ENCODE peak calls at places on chromosomes 2 and 18, in five cellular contexts. C is heart left ventricle, G is OCI-LY7, X is esophagus squamous epithelium, Y is SK-N-SH. M is an unnamed sample.

GRCh38 chr2:176508984-176509383 is 239.7 kb downstream of the MTX2 start:
- DNase-seq in C (no peak), Y (no peak), G (no peak), X (no peak), M (no peak)

GRCh38 chr2:105950521-105951389 is 206.0 kb downstream of the NCK2 start:
- DNase-seq in C (no peak), Y (no peak), X (no peak), G (no peak), M (no peak)

GRCh38 chr2:82913566-82913965 is 1545.5 kb downstream of the SUCLG1 start:
- DNase-seq in Y (no peak), X (no peak), C (no peak), G (no peak), M (no peak)

GRCh38 chr2:131413148-131413747 is 49.3 kb upstream of the RAB6D start:
- DNase-seq in C (no peak), X (no peak), G (peak; percentile 74), Y (peak; percentile 47), M (no peak)

GRCh38 chr2:168278424-168278888 is 31.1 kb upstream of the STK39 start:
- DNase-seq in G (no peak), Y (no peak), C (no peak), X (no peak), M (no peak)

GRCh38 chr2:157785200-157785599 is 90.9 kb downstream of the ACVR1 start:
- DNase-seq in X (no peak), C (no peak), G (no peak), Y (no peak), M (no peak)

GRCh38 chr2:64876137-64876647 is 113.0 kb upstream of the SLC1A4 start:
- DNase-seq in G (no peak), X (no peak), Y (no peak), C (no peak), M (no peak)

GRCh38 chr2:235903803-235904637 is 264.2 kb downstream of the GBX2 start:
- DNase-seq in C (no peak), Y (no peak), X (no peak), G (no peak), M (no peak)

GRCh38 chr18:62187543-62188378 is 706 bp downstream of the RELCH start:
- DNase-seq in X (no peak), G (peak; percentile 39), Y (no peak), C (no peak), M (peak; percentile 63)

GRCh38 chr2:139031722-139032121 is 251.5 kb upstream of the NXPH2 start:
- DNase-seq in Y (peak; percentile 14), C (peak; percentile 25), X (no peak), G (peak; percentile 18), M (no peak)

GRCh38 chr18:374735-375168 is 106.9 kb upstream of the THOC1 start:
- DNase-seq in G (no peak), Y (no peak), C (peak; percentile 38), X (no peak), M (no peak)
- H3K4me1 ChIP-seq in G (no peaks in the 10 kb centered on the region), Y (peaks cover 31% of the 10 kb centered on the region), C (peaks cover 52% of the 10 kb centered on the region), X (peaks cover 18% of the 10 kb centered on the region), M (peaks cover 67% of the 10 kb centered on the region)

DNA sequence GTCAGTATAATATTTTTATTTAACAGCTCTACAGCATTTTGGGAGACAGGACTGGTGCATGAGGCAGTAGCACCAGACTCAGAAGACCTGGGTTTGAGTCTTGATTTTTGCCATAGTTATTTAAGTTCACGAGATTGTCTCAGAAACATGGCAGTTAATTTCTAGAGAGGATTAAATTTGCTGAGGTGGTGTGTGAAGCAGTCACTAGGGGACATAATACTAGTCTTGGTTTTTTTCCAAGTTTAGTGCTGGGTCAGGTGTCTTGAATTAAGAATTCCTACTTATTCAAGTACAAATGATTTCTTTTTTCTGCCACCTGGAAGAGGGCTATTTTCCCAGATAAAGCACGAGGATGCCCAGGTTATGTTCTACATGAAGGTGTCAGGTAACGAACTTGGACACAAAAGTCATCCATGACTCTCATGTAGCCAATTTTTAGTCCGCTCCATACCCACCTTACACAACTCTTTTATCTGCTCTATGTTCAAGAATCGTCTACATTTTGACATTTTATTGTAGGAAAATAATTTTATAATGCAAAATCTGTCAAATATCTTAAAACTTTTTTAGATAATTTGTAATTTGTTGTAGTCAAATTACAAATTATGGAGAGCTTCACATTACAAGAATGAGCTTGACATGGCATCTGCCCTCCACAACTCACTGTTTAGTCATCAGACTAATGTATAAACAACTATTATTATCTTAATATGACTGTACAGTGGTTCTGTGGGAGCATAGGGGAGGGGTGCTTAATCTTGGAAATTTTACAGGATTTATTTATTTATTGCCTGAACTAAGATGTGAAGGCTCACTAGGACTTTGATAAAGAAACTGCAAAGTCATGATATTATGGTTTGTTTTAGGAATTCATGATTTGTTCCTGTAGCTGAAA is 1.6 kb downstream of the MARCHF7 start:
- DNase-seq in X (no peak), C (no peak), G (peak; percentile 40), Y (peak; percentile 17), M (no peak)
- H3K27ac ChIP-seq in X (peak overlapping the region; percentile 98), C (peak overlapping the region; percentile 100), G (peak overlapping the region; percentile 86), Y (peak overlapping the region; percentile 30), M (peak overlapping the region; percentile 99)

GRCh38 chr2:85992611-85993010 is 103.8 kb upstream of the ST3GAL5 start:
- DNase-seq in G (no peak), C (no peak), Y (no peak), X (no peak), M (no peak)

GRCh38 chr2:85994897-85995647 is 106.3 kb upstream of the ST3GAL5 start:
- DNase-seq in X (no peak), G (no peak), Y (no peak), C (no peak), M (no peak)

GRCh38 chr2:85995648-85996529 is 107.1 kb upstream of the ST3GAL5 start:
- DNase-seq in X (no peak), G (no peak), Y (no peak), C (no peak), M (no peak)

GRCh38 chr2:85996591-85996990 is 107.8 kb upstream of the ST3GAL5 start:
- DNase-seq in G (no peak), Y (no peak), C (peak; percentile 48), X (no peak), M (no peak)

GRCh38 chr2:85994421-85994777 is 105.6 kb upstream of the ST3GAL5 start:
- DNase-seq in G (no peak), X (no peak), Y (no peak), C (no peak), M (no peak)
- H3K4me1 ChIP-seq in G (peaks cover 28% of the 10 kb centered on the region), X (peaks cover 46% of the 10 kb centered on the region), Y (peaks cover 18% of the 10 kb centered on the region), C (peaks cover 58% of the 10 kb centered on the region), M (peaks cover 65% of the 10 kb centered on the region)

GRCh38 chr2:85584354-85584856 is at the start of gene VAMP5:
- DNase-seq in G (no peak), X (no peak), C (peak; percentile 63), Y (peak; percentile 85), M (no peak)
- H3K27ac ChIP-seq in G (no peak within 1 kb of the TSS), X (peak within 1 kb of the TSS; percentile 96), C (peak within 1 kb of the TSS; percentile 93), Y (no peak within 1 kb of the TSS), M (peak within 1 kb of the TSS; percentile 95)

GRCh38 chr2:113227698-113228097 is 51.0 kb downstream of the PAX8 start:
- DNase-seq in X (no peak), G (no peak), C (no peak), Y (no peak), M (no peak)

GRCh38 chr2:113229795-113230194 is 48.9 kb downstream of the PAX8 start:
- DNase-seq in Y (no peak), G (no peak), X (no peak), C (no peak), M (no peak)

GRCh38 chr2:113230531-113230930 is 48.2 kb downstream of the PAX8 start:
- DNase-seq in G (no peak), C (no peak), X (no peak), Y (no peak), M (no peak)

GRCh38 chr2:113228351-113228750 is 50.4 kb downstream of the PAX8 start:
- DNase-seq in G (no peak), X (no peak), C (no peak), Y (no peak), M (no peak)

GRCh38 chr2:113228991-113229716 is 49.6 kb downstream of the PAX8 start:
- DNase-seq in G (no peak), X (no peak), C (no peak), Y (no peak), M (no peak)
- H3K4me1 ChIP-seq in G (no peaks in the 10 kb centered on the region), X (peaks cover 2% of the 10 kb centered on the region), C (peaks cover 19% of the 10 kb centered on the region), Y (peaks cover 4% of the 10 kb centered on the region), M (no peaks in the 10 kb centered on the region)

GRCh38 chr2:241506793-241507429 is 1.5 kb downstream of the STK25 start:
- DNase-seq in G (no peak), C (no peak), X (no peak), Y (no peak), M (no peak)

GRCh38 chr2:241508240-241508509 is 209 bp downstream of the STK25 start:
- DNase-seq in X (no peak), G (no peak), Y (peak; percentile 92), C (no peak), M (no peak)

GRCh38 chr2:241508510-241509407 is at the start of gene STK25:
- DNase-seq in C (peak; percentile 99), X (peak; percentile 84), G (peak; percentile 98), Y (peak; percentile 99), M (peak; percentile 98)

GRCh38 chr2:241509408-241509784 is 1.0 kb upstream of the STK25 start:
- DNase-seq in Y (no peak), G (no peak), X (no peak), C (no peak), M (no peak)

GRCh38 chr2:241507430-241508239 is 749 bp downstream of the STK25 start:
- DNase-seq in Y (peak; percentile 91), C (peak; percentile 63), X (no peak), G (peak; percentile 36), M (peak; percentile 76)
- H3K27ac ChIP-seq in Y (peak overlapping the region; percentile 86), C (peak overlapping the region; percentile 78), X (peak overlapping the region; percentile 96), G (peak overlapping the region; percentile 26), M (peak overlapping the region; percentile 93)

M was measured in lower lobe of right lung.